ENCODE peak calls at places on chromosomes 7 and 10, in five cellular contexts. H is K562, W is IMR-90, Z is SK-N-SH, Q is GM12878. X is an unnamed sample.

GRCh38 chr10:96758423-96758822 is 38.1 kb upstream of the PIK3AP1 start:
- DNase-seq in Z (no peak), W (no peak), Q (peak), H (no peak), X (no peak)

GRCh38 chr10:15715619-15716227 is 4.0 kb downstream of the ITGA8 start:
- DNase-seq in H (peak), W (no peak), Z (peak), Q (no peak), X (no peak)

GRCh38 chr7:68726386-68726785 is 871.9 kb upstream of the AUTS2 start:
- DNase-seq in Q (no peak), Z (no peak), W (no peak), H (no peak), X (no peak)

GRCh38 chr10:68301790-68302502 is 29.9 kb upstream of the HNRNPH3 start:
- DNase-seq in Q (peak), Z (peak), H (peak), W (peak), X (peak)

GRCh38 chr10:133151528-133151927 is 8.5 kb upstream of the KNDC1 start:
- DNase-seq in H (no peak), W (no peak), Z (no peak), Q (no peak), X (no peak)

GRCh38 chr10:93790454-93790853 is 32.7 kb downstream of the LGI1 start:
- DNase-seq in Z (no peak), H (no peak), W (no peak), Q (no peak), X (peak)

GRCh38 chr7:122887848-122888247 is 1.6 kb upstream of the CADPS2 start:
- DNase-seq in H (no peak), Z (no peak), Q (no peak), W (no peak), X (no peak)

GRCh38 chr7:38728145-38728544 is 97.0 kb upstream of the AMPH start:
- DNase-seq in W (peak), H (no peak), Z (no peak), Q (no peak), X (no peak)

GRCh38 chr10:104267721-104268690 is 978 bp upstream of the GSTO2 start:
- DNase-seq in H (no peak), Z (no peak), W (no peak), Q (no peak), X (no peak)

GRCh38 chr7:150799741-150800575 is at the start of gene TMEM176B:
- DNase-seq in Z (peak), H (peak), Q (no peak), W (no peak), X (no peak)

GRCh38 chr7:22445140-22445722 is 54.8 kb downstream of the STEAP1B start:
- DNase-seq in H (no peak), W (peak), Q (no peak), Z (no peak), X (no peak)

GRCh38 chr7:4725014-4725951 is 43.2 kb downstream of the FOXK1 start:
- DNase-seq in Z (peak), Q (no peak), W (peak), H (no peak), X (peak)
- TF ChIP-seq MXI1 in Z (peak), Q (peak), W (peak), H (no peak), X (peak)

GRCh38 chr7:130008941-130009847 is 42.0 kb downstream of the ZC3HC1 start:
- DNase-seq in H (no peak), W (peak), Z (no peak), Q (no peak), X (peak)
- TF ChIP-seq MXI1 in H (no peak), W (no peak), Z (no peak), Q (no peak), X (no peak)

GRCh38 chr7:30148951-30149459 is 14.2 kb downstream of the MTURN start:
- DNase-seq in W (no peak), Q (no peak), H (no peak), Z (no peak), X (no peak)

GRCh38 chr7:30149640-30150272 is 15.0 kb downstream of the MTURN start:
- DNase-seq in W (no peak), H (no peak), Z (no peak), Q (no peak), X (no peak)

GRCh38 chr7:30147223-30147622 is 12.4 kb downstream of the MTURN start:
- DNase-seq in H (no peak), Q (no peak), W (no peak), Z (no peak), X (no peak)

GRCh38 chr7:30147785-30148184 is 13.0 kb downstream of the MTURN start:
- DNase-seq in W (no peak), Z (no peak), Q (no peak), H (no peak), X (no peak)

GRCh38 chr7:30148426-30148825 is 13.6 kb downstream of the MTURN start:
- DNase-seq in W (no peak), Z (no peak), H (no peak), Q (no peak), X (no peak)
- TF ChIP-seq MXI1 in W (no peak), Z (no peak), H (no peak), Q (no peak), X (no peak)

DNA sequence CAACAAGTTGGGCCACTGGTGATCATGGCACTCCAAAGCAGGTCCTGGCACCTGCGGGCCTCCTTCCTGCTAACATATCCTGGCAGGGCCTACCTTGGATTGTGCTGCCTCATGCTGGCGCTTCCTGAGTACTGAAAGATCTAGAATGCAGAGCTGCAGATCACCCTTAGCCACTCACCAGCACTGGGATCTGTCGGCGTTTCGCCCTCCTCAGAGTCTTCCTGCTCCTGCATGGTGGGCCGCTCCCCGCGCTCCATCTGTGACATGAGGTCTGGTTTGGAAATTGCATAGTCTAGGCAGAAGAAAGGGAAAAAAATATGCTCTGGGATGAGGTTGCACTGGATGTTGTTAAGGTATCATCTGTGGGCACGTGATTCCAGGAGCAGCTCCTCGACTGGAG is 10.0 kb downstream of the ZNF777 start:
- DNase-seq in Q (no peak), W (no peak), H (no peak), Z (no peak), X (no peak)
- TF ChIP-seq MXI1 in Q (no peak), W (no peak), H (no peak), Z (no peak), X (no peak)

DNA sequence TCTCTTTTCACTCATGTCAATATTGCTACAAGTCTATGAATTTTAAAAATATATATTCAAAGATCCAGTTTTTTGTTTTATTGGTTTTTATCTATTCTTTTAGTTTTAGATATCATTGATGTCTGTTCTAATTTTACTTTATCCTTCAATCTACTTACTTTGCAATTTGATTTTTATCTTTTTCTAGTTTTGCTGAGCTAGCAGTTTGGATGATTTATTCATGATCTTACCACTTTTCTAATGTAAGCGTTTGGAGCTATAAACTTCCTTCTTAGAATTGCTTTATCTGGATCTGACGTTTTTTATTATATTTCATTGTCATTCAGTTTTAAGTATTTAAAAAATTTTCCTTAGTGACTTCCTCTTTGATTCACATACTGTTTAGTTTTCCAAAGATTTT is 664.5 kb upstream of the VSTM2A start:
- DNase-seq in H (no peak), Z (no peak), W (no peak), Q (no peak), X (no peak)
- TF ChIP-seq MXI1 in H (no peak), Z (no peak), W (no peak), Q (no peak), X (no peak)

DNA sequence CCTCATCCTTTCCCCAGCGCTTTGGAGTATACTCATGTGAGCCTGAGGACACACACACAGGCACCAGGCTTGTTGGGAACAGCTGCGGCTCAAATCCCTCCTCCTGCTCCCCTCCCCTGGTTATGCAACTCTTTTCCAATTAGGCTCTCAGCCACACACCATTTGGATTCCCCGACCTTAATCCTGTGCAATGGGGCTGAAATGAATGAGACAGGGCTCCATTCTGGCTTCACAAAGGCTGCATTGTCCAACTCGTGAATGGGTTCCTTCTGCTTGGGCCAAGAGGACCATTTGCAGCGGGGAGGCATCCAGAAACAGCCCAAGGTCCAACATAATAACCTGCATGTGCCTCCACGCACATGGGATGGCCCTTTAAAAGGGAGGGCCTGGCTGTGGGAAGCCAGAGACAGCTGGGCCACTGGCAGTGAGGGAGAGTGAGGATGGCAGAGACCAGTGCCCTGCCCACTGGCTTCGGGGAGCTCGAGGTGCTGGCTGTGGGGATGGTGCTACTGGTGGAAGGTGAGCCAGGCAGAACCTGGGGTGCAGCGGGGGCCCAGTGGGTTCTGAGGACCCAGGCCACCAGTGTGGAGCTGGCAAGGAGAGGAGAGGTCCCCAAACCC is at the start of gene RGR:
- DNase-seq in Q (no peak), H (no peak), W (no peak), Z (no peak), X (peak)
- TF ChIP-seq MXI1 in Q (no peak), H (no peak), W (no peak), Z (no peak), X (no peak)

GRCh38 chr7:105637755-105638154 is 56.5 kb upstream of the EFCAB10 start:
- DNase-seq in Q (no peak), H (no peak), Z (no peak), W (no peak), X (no peak)
- TF ChIP-seq MXI1 in Q (no peak), H (no peak), Z (no peak), W (no peak), X (no peak)

GRCh38 chr10:98534046-98534445 is 87.3 kb upstream of the HPS1 start:
- DNase-seq in W (no peak), H (no peak), Z (no peak), Q (no peak), X (no peak)
- TF ChIP-seq MXI1 in W (no peak), H (no peak), Z (no peak), Q (no peak), X (no peak)

GRCh38 chr10:94613-95012 is 40.6 kb upstream of the ZMYND11 start:
- DNase-seq in Z (no peak), Q (no peak), W (no peak), H (no peak), X (no peak)

GRCh38 chr10:92846-93245 is 42.4 kb upstream of the ZMYND11 start:
- DNase-seq in Z (no peak), Q (no peak), H (no peak), W (no peak), X (no peak)

GRCh38 chr10:92153-92552 is 43.1 kb upstream of the TUBB8 start:
- DNase-seq in W (no peak), H (no peak), Q (no peak), Z (no peak), X (no peak)

GRCh38 chr10:96466-96865 is 38.8 kb upstream of the ZMYND11 start:
- DNase-seq in W (no peak), H (no peak), Z (no peak), Q (no peak), X (no peak)

DNA sequence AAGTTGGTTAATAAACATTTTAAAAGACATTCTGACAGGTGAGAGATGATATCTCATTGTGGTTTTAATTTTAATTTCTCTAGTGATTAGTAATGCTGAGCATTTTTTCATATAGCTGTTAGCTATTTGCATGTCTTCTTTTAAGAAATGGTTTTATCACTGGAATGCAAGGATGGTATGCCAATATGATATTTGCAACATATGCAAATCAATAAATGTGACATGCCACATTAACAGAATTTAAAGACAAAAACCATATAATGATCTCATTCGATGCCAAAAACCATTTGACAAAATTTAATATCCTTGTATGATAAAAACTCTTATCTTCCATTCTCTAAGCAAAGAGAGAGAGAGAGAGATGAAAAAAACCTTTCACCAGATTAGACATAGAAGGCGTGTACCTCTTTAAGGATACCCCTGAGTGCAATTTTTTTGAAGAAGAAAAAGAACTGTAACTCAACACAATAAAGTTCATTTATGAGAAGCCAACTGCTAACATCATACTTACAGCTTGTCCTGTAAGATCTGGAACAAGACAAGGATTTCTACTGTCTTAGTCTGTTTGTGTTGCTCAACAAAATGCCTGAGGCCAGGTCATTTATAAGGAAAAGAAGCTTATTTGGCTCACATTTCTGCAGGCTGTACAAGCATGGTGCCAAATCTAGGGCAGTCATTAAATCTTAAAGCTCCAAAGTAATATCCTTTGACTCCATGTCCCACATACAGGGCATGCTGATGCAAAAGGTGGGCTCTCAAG is 39.7 kb upstream of the ZMYND11 start:
- DNase-seq in Z (no peak), W (no peak), H (no peak), Q (no peak), X (no peak)
- TF ChIP-seq MXI1 in Z (no peak), W (no peak), H (no peak), Q (no peak), X (no peak)